ENCODE peak calls at places on chromosomes 2 and 18, in seven cellular contexts. R, X, Y, I, C, L and G are unnamed samples.

GRCh38 chr2:223532712-223533111 is 69.4 kb downstream of the SCG2 start:
- DNase-seq in X (no peak), Y (no peak), C (no peak), R (no peak), I (no peak), L (no peak), G (no peak)

GRCh38 chr2:37297632-37298031 is 27.0 kb downstream of the PRKD3 start:
- DNase-seq in R (no peak), I (no peak), C (no peak), L (no peak), X (no peak), Y (no peak), G (no peak)

GRCh38 chr2:157901325-157901724 is 25.2 kb upstream of the ACVR1 start:
- DNase-seq in Y (no peak), I (no peak), X (no peak), L (no peak), R (no peak), C (no peak), G (no peak)

GRCh38 chr18:10006261-10006903 is 92.6 kb downstream of the VAPA start:
- DNase-seq in Y (no peak), X (peak; percentile 75), I (no peak), C (no peak), L (peak; percentile 37), R (no peak), G (no peak)

GRCh38 chr2:37523861-37524362 is 147.5 kb downstream of the CDC42EP3 start:
- DNase-seq in R (no peak), Y (peak; percentile 3), C (no peak), X (peak; percentile 86), L (no peak), I (peak; percentile 56), G (no peak)

GRCh38 chr2:178863130-178863855 is 56.1 kb upstream of the TTN start:
- DNase-seq in X (no peak), L (no peak), I (no peak), C (no peak), Y (no peak), R (no peak), G (no peak)

GRCh38 chr2:161586517-161587167 is 37.6 kb upstream of the SLC4A10 start:
- DNase-seq in I (no peak), C (no peak), X (peak; percentile 61), R (no peak), L (peak; percentile 5), Y (no peak), G (no peak)

GRCh38 chr2:121721926-121722325 is 14.7 kb downstream of the NIFK start:
- DNase-seq in I (no peak), Y (no peak), X (peak; percentile 93), R (no peak), L (peak; percentile 50), C (no peak), G (no peak)

GRCh38 chr2:11750917-11751316 is 4.5 kb downstream of the LPIN1 start:
- DNase-seq in C (no peak), Y (no peak), L (no peak), I (no peak), X (no peak), R (no peak), G (no peak)

GRCh38 chr2:239534581-239535412 is 134.0 kb upstream of the HDAC4 start:
- DNase-seq in X (no peak), I (no peak), R (peak; percentile 37), Y (no peak), C (no peak), L (no peak), G (no peak)

GRCh38 chr2:189104926-189105325 is 74.6 kb downstream of the COL5A2 start:
- DNase-seq in I (no peak), L (no peak), C (no peak), R (no peak), X (peak; percentile 38), Y (no peak), G (no peak)

GRCh38 chr2:224847961-224848850 is 132.0 kb upstream of the CCDC195 start:
- DNase-seq in L (peak; percentile 37), R (no peak), Y (no peak), X (peak; percentile 79), I (no peak), C (no peak), G (no peak)

GRCh38 chr18:76390452-76391035 is 104.5 kb downstream of the ZNF516 start:
- DNase-seq in I (peak; percentile 26), L (no peak), Y (peak; percentile 54), C (no peak), R (no peak), X (no peak), G (no peak)

GRCh38 chr2:9251154-9252001 is 44.8 kb downstream of the ASAP2 start:
- DNase-seq in X (peak; percentile 84), L (peak; percentile 94), I (no peak), R (no peak), C (no peak), Y (no peak), G (no peak)

GRCh38 chr2:96526101-96526591 is 10.4 kb upstream of the ARID5A start:
- DNase-seq in X (no peak), C (no peak), I (no peak), Y (no peak), L (no peak), R (peak; percentile 42), G (no peak)

GRCh38 chr2:231393149-231394131 is 2.1 kb upstream of the B3GNT7 start:
- DNase-seq in X (no peak), R (peak; percentile 79), I (no peak), Y (no peak), L (no peak), C (no peak), G (peak; percentile 42)

GRCh38 chr2:174670446-174670845 is 72.8 kb upstream of the WIPF1 start:
- DNase-seq in C (no peak), R (no peak), I (no peak), X (no peak), Y (no peak), L (no peak), G (no peak)

GRCh38 chr2:24825883-24826800 is 32.9 kb downstream of the CENPO start:
- DNase-seq in I (no peak), C (no peak), Y (no peak), X (no peak), R (no peak), L (no peak), G (no peak)

GRCh38 chr2:44763275-44763674 is 178.2 kb upstream of the SIX3 start:
- DNase-seq in R (no peak), X (no peak), I (no peak), C (no peak), L (no peak), Y (no peak), G (no peak)